ENCODE peak calls at places on chromosomes 13 and 19, in five cellular contexts. One of them, this sample, is unnamed.
A peak's percentile ranks its signal among the peaks of the same experiment; 100 is the strongest.

GRCh38 chr13:113493315-113493951 is 2.9 kb upstream of the DCUN1D2 start:
- DNase-seq in SK-N-SH: no peak
- DNase-seq in GM12892: no peak
- DNase-seq in K562: peak; percentile 66
- DNase-seq in H1: no peak
- DNase-seq in this sample: no peak

GRCh38 chr19:33802801-33803200 is 6.1 kb downstream of the KCTD15 start:
- DNase-seq in K562: no peak
- DNase-seq in SK-N-SH: no peak
- DNase-seq in H1: no peak
- DNase-seq in GM12892: no peak
- DNase-seq in this sample: no peak

GRCh38 chr13:41652735-41653361 is 195.5 kb downstream of the RGCC start:
- DNase-seq in K562: peak; percentile 21
- DNase-seq in GM12892: peak; percentile 5
- DNase-seq in H1: no peak
- DNase-seq in SK-N-SH: peak; percentile 60
- DNase-seq in this sample: peak; percentile 4

GRCh38 chr13:27943951-27944350 is 24.2 kb downstream of the PDX1 start:
- DNase-seq in GM12892: no peak
- DNase-seq in K562: no peak
- DNase-seq in SK-N-SH: no peak
- DNase-seq in H1: no peak
- DNase-seq in this sample: no peak

GRCh38 chr19:10228925-10229324 is 2.2 kb downstream of the S1PR2 start:
- DNase-seq in H1: no peak
- DNase-seq in K562: peak; percentile 71
- DNase-seq in GM12892: no peak
- DNase-seq in SK-N-SH: peak; percentile 45
- DNase-seq in this sample: no peak

GRCh38 chr13:111049791-111050538 is 65.1 kb upstream of the ARHGEF7 start:
- DNase-seq in SK-N-SH: peak; percentile 32
- DNase-seq in GM12892: no peak
- DNase-seq in H1: peak; percentile 60
- DNase-seq in K562: peak; percentile 72
- DNase-seq in this sample: no peak

GRCh38 chr19:5059191-5059579 is 90.3 kb downstream of the KDM4B start:
- DNase-seq in H1: no peak
- DNase-seq in K562: no peak
- DNase-seq in GM12892: no peak
- DNase-seq in SK-N-SH: no peak
- DNase-seq in this sample: no peak

GRCh38 chr19:40542197-40542859 is 34.3 kb upstream of the SHKBP1 start:
- DNase-seq in GM12892: no peak
- DNase-seq in H1: no peak
- DNase-seq in K562: no peak
- DNase-seq in SK-N-SH: peak; percentile 60
- DNase-seq in this sample: no peak

GRCh38 chr13:73945371-73945770 is 188.8 kb downstream of the KLF12 start:
- DNase-seq in K562: no peak
- DNase-seq in SK-N-SH: no peak
- DNase-seq in GM12892: no peak
- DNase-seq in H1: no peak
- DNase-seq in this sample: no peak

GRCh38 chr13:85806553-85807175 is 7.4 kb upstream of the SLITRK6 start:
- DNase-seq in H1: no peak
- DNase-seq in GM12892: no peak
- DNase-seq in SK-N-SH: peak; percentile 17
- DNase-seq in K562: peak; percentile 16
- DNase-seq in this sample: no peak

GRCh38 chr13:40578055-40578454 is 88.4 kb downstream of the FOXO1 start:
- DNase-seq in K562: no peak
- DNase-seq in SK-N-SH: no peak
- DNase-seq in GM12892: no peak
- DNase-seq in H1: no peak
- DNase-seq in this sample: no peak

GRCh38 chr13:48954086-48954485 is 21.6 kb upstream of the FNDC3A start:
- DNase-seq in H1: no peak
- DNase-seq in K562: peak; percentile 3
- DNase-seq in SK-N-SH: no peak
- DNase-seq in GM12892: no peak
- DNase-seq in this sample: no peak

GRCh38 chr19:47094557-47095517 is 18.7 kb downstream of the ZC3H4 start:
- DNase-seq in GM12892: no peak
- DNase-seq in K562: no peak
- DNase-seq in SK-N-SH: no peak
- DNase-seq in H1: no peak
- DNase-seq in this sample: no peak

GRCh38 chr13:100208002-100208401 is 119.1 kb downstream of the PCCA start:
- DNase-seq in H1: no peak
- DNase-seq in GM12892: no peak
- DNase-seq in SK-N-SH: no peak
- DNase-seq in K562: no peak
- DNase-seq in this sample: no peak

GRCh38 chr13:52599853-52600603 is 42.2 kb upstream of the HNRNPA1L2 start:
- DNase-seq in GM12892: peak; percentile 36
- DNase-seq in K562: no peak
- DNase-seq in SK-N-SH: peak; percentile 85
- DNase-seq in H1: peak; percentile 75
- DNase-seq in this sample: no peak
- TF ChIP-seq TAF1 in GM12892: no peak
- TF ChIP-seq TAF1 in K562: no peak
- TF ChIP-seq TAF1 in SK-N-SH: no peak
- TF ChIP-seq TAF1 in H1: peak; percentile 38
- TF ChIP-seq TAF1 in this sample: no peak

DNA sequence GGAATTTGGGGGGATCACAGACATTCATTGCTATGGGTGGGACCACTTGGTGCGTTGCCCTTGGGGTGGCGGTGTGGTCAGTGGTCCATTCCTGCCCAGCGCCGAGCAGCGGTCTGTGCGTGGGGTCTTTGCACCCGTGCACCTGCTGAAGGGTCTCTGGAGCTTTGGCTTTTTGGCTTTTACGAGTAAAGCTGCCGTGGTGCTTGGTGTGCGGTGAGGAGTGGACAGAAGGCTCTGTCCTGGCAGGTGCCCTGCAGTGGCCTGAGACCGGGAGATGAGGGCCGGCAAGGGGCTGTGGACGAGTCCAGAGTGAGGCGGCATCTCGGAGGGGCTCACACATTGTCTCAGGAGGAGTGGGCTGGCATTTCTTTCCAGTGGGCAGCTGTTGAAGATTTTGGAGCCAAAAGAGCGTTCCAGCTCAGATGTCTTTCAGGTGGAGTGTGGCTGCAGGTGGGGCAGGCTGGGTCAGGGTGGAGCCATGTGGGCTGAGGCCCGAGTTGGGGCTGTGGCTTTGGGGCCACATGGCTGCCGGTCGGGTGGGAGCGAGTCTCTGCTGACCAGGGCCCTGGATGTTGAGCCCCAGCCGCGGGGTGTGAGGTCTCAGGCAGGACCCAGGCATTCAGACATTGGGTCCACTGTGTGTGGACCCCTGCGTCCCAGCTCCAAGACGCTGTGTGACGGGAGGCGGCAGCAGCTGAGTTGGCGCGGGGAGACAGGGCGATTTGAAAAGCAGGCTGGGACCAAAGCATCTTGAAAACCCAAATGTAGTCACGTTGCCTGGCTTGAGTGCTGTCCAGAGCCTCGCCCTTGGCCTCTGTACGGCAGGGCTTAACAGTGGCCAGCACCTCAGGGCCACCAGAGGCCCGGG is 11.7 kb downstream of the GNA11 start:
- DNase-seq in K562: no peak
- DNase-seq in SK-N-SH: no peak
- DNase-seq in H1: no peak
- DNase-seq in GM12892: no peak
- DNase-seq in this sample: no peak
- TF ChIP-seq TAF1 in K562: no peak
- TF ChIP-seq TAF1 in SK-N-SH: no peak
- TF ChIP-seq TAF1 in H1: no peak
- TF ChIP-seq TAF1 in GM12892: no peak
- TF ChIP-seq TAF1 in this sample: no peak

DNA sequence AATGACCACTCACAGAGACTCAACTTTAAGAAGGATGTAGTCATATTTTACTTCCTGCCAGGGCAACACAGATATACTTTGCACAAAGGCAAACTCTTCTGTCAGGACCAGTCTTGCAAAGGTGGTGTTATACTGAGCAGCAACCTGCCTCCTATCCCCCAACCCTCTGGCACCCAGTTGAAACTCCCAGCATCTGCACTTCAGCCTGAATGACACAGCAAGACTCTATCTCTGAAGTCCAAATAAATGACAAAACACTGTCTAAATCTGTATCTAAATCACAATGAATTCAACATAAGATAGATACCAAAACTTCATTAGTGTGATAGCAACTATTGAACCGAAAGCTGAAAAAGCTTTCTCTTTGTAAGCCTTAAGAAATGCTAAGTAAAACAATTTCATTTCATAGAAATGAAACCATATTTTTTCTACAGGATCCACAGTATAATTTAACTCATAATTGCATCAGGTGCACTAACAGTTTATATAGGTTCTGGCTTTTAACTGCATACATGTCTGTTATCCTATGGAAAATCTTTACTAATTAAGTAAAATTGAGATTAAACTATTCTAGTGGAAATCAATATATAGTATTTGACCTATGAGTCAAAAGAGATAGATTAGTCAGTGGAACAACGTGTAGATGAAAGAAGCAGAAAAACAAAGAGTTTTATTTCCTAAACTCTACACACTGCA is 163.7 kb downstream of the TBC1D4 start:
- DNase-seq in GM12892: no peak
- DNase-seq in H1: no peak
- DNase-seq in K562: no peak
- DNase-seq in SK-N-SH: no peak
- DNase-seq in this sample: no peak
- TF ChIP-seq TAF1 in GM12892: no peak
- TF ChIP-seq TAF1 in H1: no peak
- TF ChIP-seq TAF1 in K562: no peak
- TF ChIP-seq TAF1 in SK-N-SH: no peak
- TF ChIP-seq TAF1 in this sample: no peak

DNA sequence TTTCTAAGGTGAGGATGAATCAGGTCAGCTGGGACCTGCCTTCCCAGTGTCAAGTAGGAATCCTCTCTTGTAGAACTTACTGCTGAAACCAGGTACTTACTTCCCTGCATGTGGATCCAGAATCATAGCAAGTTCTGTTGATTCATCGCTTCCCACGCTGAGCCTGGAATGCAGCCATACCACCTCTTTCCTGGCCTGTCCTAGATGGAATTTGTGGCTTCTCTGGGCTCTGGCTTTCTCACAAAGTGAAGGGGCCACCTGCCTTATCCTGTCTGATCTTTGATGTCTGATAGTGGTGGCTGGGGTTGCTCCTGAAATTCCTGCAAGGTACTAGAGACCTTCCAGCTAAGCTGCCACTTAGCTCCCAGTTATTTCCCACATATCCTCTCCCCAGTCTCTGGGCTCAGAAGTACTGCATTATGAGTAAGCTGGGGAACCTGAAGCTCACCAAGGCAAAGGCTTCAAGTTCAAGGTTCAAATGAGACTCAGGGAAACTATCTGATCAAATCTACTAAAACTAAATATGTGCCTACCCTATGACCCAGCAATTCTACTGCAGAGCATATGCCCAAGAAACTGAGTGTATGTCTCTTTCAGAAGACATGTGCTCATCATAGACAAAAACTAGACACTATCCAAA is 103.5 kb downstream of the SUCLA2 start:
- DNase-seq in H1: no peak
- DNase-seq in K562: no peak
- DNase-seq in SK-N-SH: no peak
- DNase-seq in GM12892: no peak
- DNase-seq in this sample: no peak
- TF ChIP-seq TAF1 in H1: no peak
- TF ChIP-seq TAF1 in K562: no peak
- TF ChIP-seq TAF1 in SK-N-SH: no peak
- TF ChIP-seq TAF1 in GM12892: no peak
- TF ChIP-seq TAF1 in this sample: no peak